ENCODE peak calls at places on chromosomes 3 and 15, in nine cellular contexts. Y, D, M, T, J, B, L, H and E are unnamed samples.

GRCh38 chr15:48084759-48085420 is 35.9 kb upstream of the SLC24A5 start:
- DNase-seq in D (peak), Y (peak), M (peak), T (peak), B (peak), J (no peak), H (no peak), L (no peak), E (no peak)

GRCh38 chr3:103181175-103181574 is 746.4 kb downstream of the ZPLD1 start:
- DNase-seq in L (peak), Y (no peak), H (no peak), J (no peak), B (no peak), D (no peak), M (no peak), T (peak), E (no peak)

GRCh38 chr3:125375950-125376679 is 990 bp upstream of the ZNF148 start:
- DNase-seq in D (peak), L (peak), T (no peak), J (peak), M (no peak), H (no peak), Y (no peak), B (no peak), E (no peak)

GRCh38 chr3:24519368-24520100 is 24.9 kb upstream of the THRB start:
- DNase-seq in B (no peak), D (no peak), H (no peak), T (no peak), Y (no peak), J (no peak), L (no peak), M (peak), E (no peak)

GRCh38 chr15:37794947-37795346 is 139.5 kb upstream of the TMCO5A start:
- DNase-seq in B (no peak), H (no peak), J (no peak), L (no peak), M (no peak), D (no peak), Y (no peak), T (no peak), E (no peak)

GRCh38 chr3:54882114-54882833 is 45.6 kb downstream of the LRTM1 start:
- DNase-seq in T (peak), M (no peak), L (peak), Y (peak), D (peak), B (no peak), J (peak), H (no peak), E (no peak)

GRCh38 chr3:129313983-129314756 is 35.5 kb downstream of the HMCES start:
- DNase-seq in B (no peak), T (peak), Y (peak), H (no peak), L (peak), J (no peak), D (peak), M (peak), E (no peak)

GRCh38 chr15:89462198-89462912 is 34.0 kb downstream of the RHCG start:
- DNase-seq in M (no peak), Y (peak), D (peak), L (no peak), H (peak), T (peak), J (no peak), B (no peak), E (no peak)

GRCh38 chr3:33202581-33203457 is 15.8 kb downstream of the SUSD5 start:
- DNase-seq in Y (no peak), B (no peak), H (no peak), L (no peak), T (peak), J (no peak), D (no peak), M (no peak), E (no peak)

GRCh38 chr3:58680896-58681525 is 14.4 kb upstream of the FAM3D start:
- DNase-seq in Y (no peak), M (no peak), T (no peak), J (no peak), H (no peak), B (no peak), L (no peak), D (no peak), E (no peak)

GRCh38 chr15:84863480-84864428 is 20.7 kb upstream of the SLC28A1 start:
- DNase-seq in M (no peak), T (peak), Y (peak), L (no peak), B (no peak), H (no peak), D (no peak), J (no peak), E (no peak)

GRCh38 chr3:6018456-6018855 is 830.9 kb downstream of the EDEM1 start:
- DNase-seq in T (no peak), H (no peak), J (no peak), L (no peak), D (no peak), M (no peak), Y (no peak), B (no peak), E (no peak)

GRCh38 chr15:37289109-37289765 is 188.9 kb upstream of the MEIS2 start:
- DNase-seq in B (peak), J (no peak), D (peak), T (no peak), Y (peak), H (no peak), M (peak), L (no peak), E (no peak)

GRCh38 chr3:72031581-72031980 is 246.6 kb upstream of the PROK2 start:
- DNase-seq in Y (peak), B (no peak), T (peak), L (no peak), M (no peak), J (no peak), H (no peak), D (peak), E (no peak)

GRCh38 chr15:33581032-33581431 is 270.3 kb downstream of the RYR3 start:
- DNase-seq in B (no peak), J (no peak), M (no peak), D (peak), Y (peak), T (peak), L (peak), H (no peak), E (no peak)

GRCh38 chr3:81666502-81667121 is 94.8 kb downstream of the GBE1 start:
- DNase-seq in B (no peak), D (peak), Y (peak), H (no peak), J (no peak), M (no peak), L (no peak), T (peak), E (no peak)

GRCh38 chr3:194931366-194931765 is 245.7 kb downstream of the FAM43A start:
- DNase-seq in H (no peak), Y (peak), J (no peak), D (no peak), T (peak), L (no peak), M (no peak), B (no peak), E (no peak)

DNA sequence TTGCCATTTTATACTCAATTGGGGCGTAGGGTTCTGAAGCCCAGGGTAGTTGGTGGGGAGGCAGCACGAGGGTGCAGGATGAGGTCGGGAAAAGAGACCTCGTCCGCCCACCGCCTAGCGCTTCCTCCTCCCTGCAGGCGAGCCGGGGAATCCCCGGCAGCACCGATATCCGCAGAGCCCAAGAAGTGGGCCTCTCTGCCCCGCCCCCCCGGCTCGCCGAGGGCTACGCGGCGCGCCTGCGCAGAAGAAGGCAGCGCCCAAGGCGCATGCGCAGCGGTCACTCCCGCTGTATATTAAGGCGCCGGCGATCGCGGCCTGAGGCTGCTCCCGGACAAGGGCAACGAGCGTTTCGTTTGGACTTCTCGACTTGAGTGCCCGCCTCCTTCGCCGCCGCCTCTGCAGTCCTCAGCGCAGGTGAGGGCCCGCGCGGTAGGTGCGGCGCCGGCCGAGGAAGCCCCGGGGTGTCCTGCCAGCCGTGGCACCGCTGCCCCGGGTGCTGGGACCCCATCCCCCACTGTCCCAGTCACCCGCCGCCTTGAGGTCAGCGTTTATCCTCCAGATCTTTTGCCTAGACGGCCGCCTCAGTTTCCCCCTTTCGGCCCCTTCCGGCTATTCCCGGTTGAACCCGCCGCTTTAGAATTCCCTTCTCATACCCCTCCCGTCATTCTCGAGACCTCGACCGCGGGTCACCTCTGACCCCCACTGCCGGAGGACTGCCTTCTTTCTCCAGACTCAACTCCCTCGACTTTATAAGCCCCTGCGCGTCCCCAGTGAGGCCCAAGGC is at the start of gene ALAS1:
- DNase-seq in D (peak), J (peak), Y (peak), L (peak), T (peak), B (peak), M (peak), H (peak), E (peak)
- TF ChIP-seq CTCF in D (no peak), J (no peak), Y (no peak), L (no peak), T (no peak), B (no peak), M (peak), H (no peak), E (no peak)

GRCh38 chr15:88309363-88309762 is 52.8 kb upstream of the NTRK3 start:
- DNase-seq in B (no peak), L (no peak), Y (no peak), T (no peak), J (no peak), M (no peak), D (no peak), H (no peak), E (no peak)
- TF ChIP-seq CTCF in B (no peak), L (no peak), Y (no peak), T (no peak), J (no peak), M (peak), D (no peak), H (no peak), E (no peak)

GRCh38 chr3:187161556-187161955 is 22.3 kb upstream of the RPL39L start:
- DNase-seq in D (no peak), B (no peak), T (no peak), L (no peak), Y (no peak), M (no peak), J (no peak), H (no peak), E (no peak)

GRCh38 chr3:187167795-187168194 is 28.5 kb upstream of the RPL39L start:
- DNase-seq in M (no peak), T (peak), J (no peak), H (no peak), D (no peak), L (no peak), Y (no peak), B (no peak), E (no peak)

GRCh38 chr3:187169231-187169960 is 27.9 kb upstream of the RTP1 start:
- DNase-seq in D (peak), T (peak), H (no peak), J (no peak), Y (no peak), B (no peak), L (no peak), M (no peak), E (no peak)

GRCh38 chr3:187165144-187165543 is 25.8 kb upstream of the RPL39L start:
- DNase-seq in Y (peak), T (peak), D (peak), M (peak), J (peak), B (peak), L (no peak), H (no peak), E (no peak)

DNA sequence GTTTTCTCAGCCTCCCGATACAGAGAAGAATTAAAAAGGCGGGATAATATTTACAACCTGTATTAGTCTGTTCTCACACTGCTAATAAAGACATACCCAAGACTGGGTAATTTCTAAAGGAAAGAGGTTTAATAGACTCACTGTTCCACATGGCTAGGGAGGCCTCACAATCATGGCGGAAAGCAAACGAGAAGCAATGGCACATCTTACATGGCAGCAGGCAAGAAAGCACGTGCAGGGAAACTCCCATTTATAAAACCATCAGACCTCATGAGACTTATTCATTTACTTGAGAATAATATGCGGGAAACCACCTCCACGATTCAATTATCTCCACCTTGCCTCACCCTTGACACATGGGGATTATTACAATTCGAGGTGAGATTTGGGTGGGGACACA is 27.5 kb upstream of the RPL39L start:
- DNase-seq in B (no peak), J (no peak), L (no peak), D (no peak), H (no peak), T (no peak), M (no peak), Y (no peak), E (no peak)
- TF ChIP-seq CTCF in B (no peak), J (no peak), L (no peak), D (no peak), H (no peak), T (no peak), M (no peak), Y (no peak), E (no peak)

GRCh38 chr3:148464246-148464645 is 233.5 kb upstream of the AGTR1 start:
- DNase-seq in J (no peak), T (peak), Y (peak), B (no peak), L (no peak), H (no peak), M (no peak), D (peak), E (no peak)

GRCh38 chr3:148455098-148455497 is 242.6 kb upstream of the AGTR1 start:
- DNase-seq in M (no peak), L (no peak), J (no peak), B (no peak), H (no peak), Y (no peak), T (no peak), D (no peak), E (no peak)

GRCh38 chr3:148460686-148461085 is 237.0 kb upstream of the AGTR1 start:
- DNase-seq in J (no peak), D (no peak), H (no peak), B (no peak), T (no peak), L (no peak), M (no peak), Y (no peak), E (no peak)

GRCh38 chr3:148459931-148460513 is 237.7 kb upstream of the AGTR1 start:
- DNase-seq in T (no peak), Y (peak), J (no peak), B (no peak), D (peak), L (no peak), H (no peak), M (no peak), E (no peak)
- TF ChIP-seq CTCF in T (peak), Y (peak), J (peak), B (peak), D (peak), L (peak), H (no peak), M (peak), E (peak)

GRCh38 chr3:74067296-74067695 is 442.6 kb upstream of the PDZRN3 start:
- DNase-seq in T (no peak), D (peak), Y (peak), J (no peak), B (no peak), L (no peak), H (no peak), M (no peak), E (no peak)
- TF ChIP-seq CTCF in T (peak), D (peak), Y (peak), J (no peak), B (no peak), L (no peak), H (no peak), M (peak), E (no peak)